ENCODE peak calls at places on chromosomes 6 and 20, in nine cellular contexts. W is amygdala; V is NCI-H446; J is NCI-H345; B is epithelial cell of esophagus; P is iris pigment epithelial cell; E is stomach; X is breast epithelium; D is stimulated activated CD8-positive, alpha-beta memory T cell treated with anti-CD3 and anti-CD28 coated beads, Interleukin-2, amount 100 ng/mL, for 1 hour. I is an unnamed sample.
A peak's percentile ranks its signal among the peaks of the same experiment; 100 is the strongest.

GRCh38 chr6:2209226-2209809 is 36.1 kb downstream of the GMDS start:
- DNase-seq in W (no peak), V (no peak), J (peak; percentile 31), B (peak; percentile 78), P (peak; percentile 46), E (peak; percentile 70), X (peak; percentile 28), D (no peak), I (peak; percentile 19)

GRCh38 chr20:38932457-38933120 is 6.4 kb downstream of the FAM83D start:
- DNase-seq in W (no peak), V (peak; percentile 23), J (no peak), B (peak; percentile 78), P (peak; percentile 83), E (no peak), X (no peak), D (no peak), I (peak; percentile 91)

GRCh38 chr6:44057931-44058616 is 69.2 kb downstream of the MRPL14 start:
- DNase-seq in W (no peak), V (no peak), J (no peak), B (no peak), P (no peak), E (no peak), X (no peak), D (no peak), I (no peak)

GRCh38 chr6:6438286-6438685 is 117.8 kb upstream of the F13A1 start:
- DNase-seq in W (no peak), V (no peak), J (no peak), B (peak; percentile 87), P (no peak), E (no peak), X (no peak), D (no peak), I (no peak)

GRCh38 chr6:42142118-42142835 is at the start of gene C6orf132:
- DNase-seq in W (no peak), V (no peak), J (peak; percentile 31), B (peak; percentile 88), P (peak; percentile 63), E (peak; percentile 91), X (peak; percentile 87), D (no peak), I (peak; percentile 68)

GRCh38 chr6:114638346-114638745 is 295.5 kb upstream of the HS3ST5 start:
- DNase-seq in W (no peak), V (no peak), J (no peak), B (no peak), P (no peak), E (no peak), X (no peak), D (no peak), I (no peak)

GRCh38 chr6:73079611-73079955 is 145.7 kb downstream of the KHDC1L start:
- DNase-seq in W (no peak), V (no peak), J (no peak), B (peak; percentile 39), P (peak; percentile 87), E (no peak), X (no peak), D (no peak), I (peak; percentile 93)

GRCh38 chr20:63215101-63216040 is 560 bp downstream of the YTHDF1 start:
- DNase-seq in W (no peak), V (no peak), J (no peak), B (peak; percentile 50), P (peak; percentile 70), E (no peak), X (no peak), D (no peak), I (peak; percentile 66)

GRCh38 chr20:56400001-56400640 is 7.7 kb downstream of the CSTF1 start:
- DNase-seq in W (no peak), V (peak; percentile 68), J (peak; percentile 55), B (peak; percentile 71), P (peak; percentile 81), E (peak; percentile 44), X (no peak), D (no peak), I (peak; percentile 69)

GRCh38 chr20:62627901-62628612 is 14.2 kb upstream of the SLCO4A1 start:
- DNase-seq in W (no peak), V (no peak), J (no peak), B (peak; percentile 39), P (peak; percentile 52), E (no peak), X (no peak), D (no peak), I (no peak)

GRCh38 chr6:137430954-137431353 is 63.2 kb downstream of the OLIG3 start:
- DNase-seq in W (no peak), V (no peak), J (no peak), B (no peak), P (no peak), E (no peak), X (no peak), D (no peak), I (no peak)

GRCh38 chr6:131381694-131382093 is 191.3 kb upstream of the ARG1 start:
- DNase-seq in W (no peak), V (no peak), J (no peak), B (no peak), P (no peak), E (no peak), X (no peak), D (no peak), I (peak; percentile 7)